ENCODE peak calls at places on chromosome 9, in eight cellular contexts. R is IMR-90, V is HFFc6, A is pancreas, L is AG04449, T is cardiac muscle cell, K is RWPE1, H is neural crest cell. W is an unnamed sample.

GRCh38 chr9:114097613-114098020 is 1.5 kb downstream of the KIF12 start:
- DNase-seq in A (peak; percentile 62), T (peak; percentile 58), L (no peak), V (no peak), K (no peak), R (no peak), H (no peak), W (no peak)

GRCh38 chr9:5818424-5819142 is 14.3 kb downstream of the ERMP1 start:
- DNase-seq in H (no peak), A (no peak), L (no peak), V (no peak), T (no peak), K (no peak), R (no peak), W (no peak)

GRCh38 chr9:76216161-76216649 is 178.0 kb downstream of the RFK start:
- DNase-seq in H (no peak), A (no peak), V (peak; percentile 63), K (peak; percentile 65), L (peak; percentile 82), R (peak; percentile 98), T (peak; percentile 88), W (no peak)

GRCh38 chr9:19085295-19085694 is 17.4 kb downstream of the HAUS6 start:
- DNase-seq in K (peak; percentile 9), A (no peak), L (no peak), R (no peak), V (no peak), T (peak; percentile 7), H (no peak), W (no peak)

GRCh38 chr9:85577353-85577952 is 164.3 kb downstream of the AGTPBP1 start:
- DNase-seq in R (peak; percentile 4), V (no peak), T (no peak), A (no peak), H (no peak), K (no peak), L (no peak), W (no peak)

GRCh38 chr9:83473488-83473971 is 64.7 kb downstream of the FRMD3 start:
- DNase-seq in L (no peak), R (no peak), K (no peak), T (peak; percentile 46), V (peak; percentile 11), A (no peak), H (no peak), W (no peak)

GRCh38 chr9:72149231-72149975 is at the start of gene GDA:
- DNase-seq in L (no peak), A (no peak), V (no peak), K (peak; percentile 42), T (no peak), R (no peak), H (no peak), W (no peak)

GRCh38 chr9:94593459-94594345 is at the start of gene FBP2:
- DNase-seq in V (no peak), R (no peak), H (no peak), T (peak; percentile 50), L (no peak), K (no peak), A (peak; percentile 41), W (no peak)

GRCh38 chr9:97176206-97176605 is 131.3 kb upstream of the CCDC180 start:
- DNase-seq in H (no peak), R (no peak), A (peak; percentile 11), T (peak; percentile 41), K (no peak), V (no peak), L (no peak), W (no peak)

GRCh38 chr9:85310531-85311070 is 431.2 kb downstream of the AGTPBP1 start:
- DNase-seq in A (no peak), K (no peak), T (no peak), R (no peak), L (peak; percentile 4), V (no peak), H (no peak), W (no peak)

GRCh38 chr9:95447660-95448420 is 68.9 kb downstream of the PTCH1 start:
- DNase-seq in V (no peak), T (no peak), R (no peak), A (no peak), K (no peak), H (no peak), L (no peak), W (no peak)

GRCh38 chr9:18296702-18297531 is 177.0 kb upstream of the ADAMTSL1 start:
- DNase-seq in T (peak; percentile 33), K (no peak), R (peak; percentile 53), H (no peak), L (peak; percentile 3), A (no peak), V (peak; percentile 35), W (no peak)

GRCh38 chr9:134211811-134212460 is 47.6 kb upstream of the RNU6ATAC start:
- DNase-seq in A (no peak), K (no peak), L (no peak), T (no peak), R (no peak), V (no peak), H (no peak), W (no peak)

GRCh38 chr9:106913276-106913675 is 50.3 kb downstream of the ZNF462 start:
- DNase-seq in A (no peak), R (no peak), V (no peak), T (no peak), K (no peak), H (no peak), L (no peak), W (no peak)

GRCh38 chr9:136527131-136527530 is 18.7 kb downstream of the NOTCH1 start:
- DNase-seq in K (no peak), H (no peak), A (no peak), L (no peak), T (no peak), R (no peak), V (no peak), W (no peak)

GRCh38 chr9:136522354-136523237 is 23.3 kb downstream of the NOTCH1 start:
- DNase-seq in R (no peak), K (no peak), V (no peak), L (no peak), H (no peak), A (no peak), T (no peak), W (no peak)

GRCh38 chr9:136525841-136526499 is 19.9 kb downstream of the NOTCH1 start:
- DNase-seq in R (no peak), T (no peak), H (peak; percentile 60), V (no peak), L (no peak), K (no peak), A (peak; percentile 59), W (no peak)

GRCh38 chr9:136526625-136527066 is 19.2 kb downstream of the NOTCH1 start:
- DNase-seq in R (no peak), H (no peak), T (no peak), V (no peak), A (no peak), K (no peak), L (no peak), W (no peak)

GRCh38 chr9:136525207-136525606 is 20.6 kb downstream of the NOTCH1 start:
- DNase-seq in V (no peak), H (no peak), R (no peak), A (no peak), L (no peak), T (no peak), K (no peak), W (no peak)
- TF ChIP-seq CTCF in V (no peak), H (no peak), R (no peak), A (no peak), L (no peak), T (no peak), K (no peak), W (no peak)

GRCh38 chr9:3650994-3651622 is 125.3 kb upstream of the RFX3 start:
- DNase-seq in R (no peak), T (no peak), V (no peak), A (no peak), H (no peak), K (no peak), L (no peak), W (no peak)

GRCh38 chr9:3646226-3646625 is 120.4 kb upstream of the RFX3 start:
- DNase-seq in L (no peak), V (no peak), H (no peak), K (no peak), A (no peak), T (no peak), R (no peak), W (no peak)

GRCh38 chr9:3648266-3648665 is 122.5 kb upstream of the RFX3 start:
- DNase-seq in V (no peak), A (no peak), T (no peak), R (no peak), H (no peak), K (no peak), L (no peak), W (no peak)

GRCh38 chr9:3648722-3649121 is 122.9 kb upstream of the RFX3 start:
- DNase-seq in A (no peak), V (no peak), H (no peak), K (no peak), L (no peak), T (no peak), R (no peak), W (no peak)

GRCh38 chr9:3647652-3648051 is 121.9 kb upstream of the RFX3 start:
- DNase-seq in A (no peak), H (no peak), K (no peak), L (no peak), T (no peak), R (no peak), V (no peak), W (no peak)
- TF ChIP-seq CTCF in A (no peak), H (no peak), K (no peak), L (no peak), T (no peak), R (no peak), V (no peak), W (no peak)

GRCh38 chr9:37753489-37754190 is at the start of gene TRMT10B:
- DNase-seq in T (peak; percentile 82), V (peak; percentile 19), H (peak; percentile 64), R (peak; percentile 64), L (no peak), K (peak; percentile 81), A (peak; percentile 65), W (peak; percentile 23)
- TF ChIP-seq CTCF in T (peak; percentile 13), V (no peak), H (peak; percentile 31), R (no peak), L (no peak), K (no peak), A (no peak), W (no peak)

DNA sequence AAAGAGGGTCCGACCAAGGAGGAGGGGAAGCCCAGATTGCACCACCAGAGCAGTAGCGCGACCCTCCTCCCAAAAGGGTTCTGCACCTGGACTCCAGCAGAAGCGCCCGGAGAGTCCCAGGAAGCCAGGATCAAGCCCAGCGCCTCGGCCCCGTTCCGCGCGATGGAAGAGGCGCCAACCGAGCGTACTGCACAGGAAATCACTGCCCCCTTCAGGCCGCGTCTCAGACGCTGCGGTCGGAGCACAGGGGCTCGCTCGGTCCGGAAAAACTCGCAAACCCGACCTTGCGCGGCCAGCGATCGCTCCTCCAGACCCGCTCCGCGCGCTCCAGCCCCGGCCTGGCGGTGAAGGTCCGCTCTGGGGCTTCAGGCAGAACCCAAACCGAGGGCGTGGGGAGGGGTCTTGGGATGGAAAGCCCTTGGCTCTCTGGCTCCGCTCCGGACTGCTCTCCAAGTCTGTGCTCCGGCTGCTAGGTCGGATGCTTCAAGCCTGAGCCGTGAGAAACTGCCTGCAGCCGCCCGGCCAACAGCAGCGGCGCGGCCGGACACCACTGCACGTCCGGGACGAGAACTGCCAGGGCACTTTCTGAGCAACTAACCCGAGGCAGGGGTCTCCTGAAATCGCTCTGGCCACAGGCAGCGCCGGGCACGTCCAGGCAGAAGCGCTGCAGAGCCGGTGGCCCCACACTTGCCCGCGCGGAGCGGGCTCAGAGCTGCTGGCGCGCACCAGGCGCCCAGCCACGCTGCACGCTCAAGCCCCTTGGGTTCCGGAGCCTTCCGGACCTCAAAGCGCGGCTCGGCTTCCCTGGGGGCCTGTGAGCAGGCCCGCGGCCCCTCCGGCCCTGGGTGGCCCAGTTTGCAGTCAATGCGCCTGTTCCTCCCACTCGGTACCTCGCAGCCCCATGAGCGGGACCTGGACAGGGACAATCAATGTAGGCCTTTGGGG is 1.3 kb downstream of the GABBR2 start:
- DNase-seq in A (peak; percentile 40), T (peak; percentile 86), K (peak; percentile 60), L (no peak), V (peak; percentile 50), R (peak; percentile 85), H (peak; percentile 74), W (no peak)
- TF ChIP-seq CTCF in A (no peak), T (peak; percentile 70), K (no peak), L (peak; percentile 86), V (peak; percentile 87), R (peak; percentile 79), H (peak; percentile 80), W (peak; percentile 10)

W was measured in tibial nerve.